ENCODE peak calls at places on chromosomes 12 and 14, in six cellular contexts. One of them, this sample, is unnamed.

GRCh38 chr12:48077111-48077510 is 28.8 kb downstream of the SENP1 start:
- DNase-seq in body of pancreas: no peak
- DNase-seq in ovary: no peak
- DNase-seq in adrenal gland: no peak
- DNase-seq in A549: no peak
- DNase-seq in erythroblast: no peak
- DNase-seq in this sample: no peak

GRCh38 chr14:24280797-24281460 is 9.5 kb upstream of the RABGGTA start:
- DNase-seq in body of pancreas: no peak
- DNase-seq in ovary: no peak
- DNase-seq in adrenal gland: no peak
- DNase-seq in A549: no peak
- DNase-seq in erythroblast: no peak
- DNase-seq in this sample: no peak

GRCh38 chr12:22312336-22312735 is 22.2 kb downstream of the ST8SIA1 start:
- DNase-seq in body of pancreas: no peak
- DNase-seq in ovary: no peak
- DNase-seq in adrenal gland: no peak
- DNase-seq in A549: peak; percentile 52
- DNase-seq in erythroblast: no peak
- DNase-seq in this sample: no peak

GRCh38 chr14:28746247-28746646 is 20.3 kb upstream of the FOXG1 start:
- DNase-seq in body of pancreas: no peak
- DNase-seq in ovary: no peak
- DNase-seq in adrenal gland: no peak
- DNase-seq in A549: no peak
- DNase-seq in erythroblast: no peak
- DNase-seq in this sample: no peak

GRCh38 chr14:104150201-104151027 is 12.0 kb downstream of the KIF26A start:
- DNase-seq in body of pancreas: peak; percentile 75
- DNase-seq in ovary: peak; percentile 66
- DNase-seq in adrenal gland: peak; percentile 40
- DNase-seq in A549: peak; percentile 40
- DNase-seq in erythroblast: peak; percentile 82
- DNase-seq in this sample: peak; percentile 76

GRCh38 chr12:130813436-130813835 is 25.6 kb downstream of the STX2 start:
- DNase-seq in body of pancreas: no peak
- DNase-seq in ovary: no peak
- DNase-seq in adrenal gland: no peak
- DNase-seq in A549: no peak
- DNase-seq in erythroblast: no peak
- DNase-seq in this sample: no peak

GRCh38 chr12:131357152-131357747 is 353.6 kb upstream of the SFSWAP start:
- DNase-seq in body of pancreas: no peak
- DNase-seq in ovary: no peak
- DNase-seq in adrenal gland: no peak
- DNase-seq in A549: no peak
- DNase-seq in erythroblast: no peak
- DNase-seq in this sample: no peak

GRCh38 chr12:115267891-115268290 is 583.9 kb upstream of the TBX3 start:
- DNase-seq in body of pancreas: no peak
- DNase-seq in ovary: no peak
- DNase-seq in adrenal gland: no peak
- DNase-seq in A549: no peak
- DNase-seq in erythroblast: no peak
- DNase-seq in this sample: no peak

GRCh38 chr12:110301065-110301806 is 20.2 kb downstream of the ATP2A2 start:
- DNase-seq in body of pancreas: no peak
- DNase-seq in ovary: no peak
- DNase-seq in adrenal gland: no peak
- DNase-seq in A549: no peak
- DNase-seq in erythroblast: no peak
- DNase-seq in this sample: no peak

GRCh38 chr12:77049767-77050353 is 15.5 kb downstream of the E2F7 start:
- DNase-seq in body of pancreas: peak; percentile 17
- DNase-seq in ovary: no peak
- DNase-seq in adrenal gland: peak; percentile 8
- DNase-seq in A549: peak; percentile 78
- DNase-seq in erythroblast: peak; percentile 66
- DNase-seq in this sample: no peak

GRCh38 chr12:18683603-18684002 is 54.2 kb downstream of the PLCZ1 start:
- DNase-seq in body of pancreas: no peak
- DNase-seq in ovary: no peak
- DNase-seq in adrenal gland: no peak
- DNase-seq in A549: no peak
- DNase-seq in erythroblast: peak; percentile 19
- DNase-seq in this sample: no peak

GRCh38 chr12:5430639-5431603 is 987 bp upstream of the NTF3 start:
- DNase-seq in body of pancreas: no peak
- DNase-seq in ovary: peak; percentile 44
- DNase-seq in adrenal gland: no peak
- DNase-seq in A549: no peak
- DNase-seq in erythroblast: no peak
- DNase-seq in this sample: no peak

GRCh38 chr14:52661314-52661713 is 34.0 kb downstream of the ERO1A start:
- DNase-seq in body of pancreas: no peak
- DNase-seq in ovary: no peak
- DNase-seq in adrenal gland: no peak
- DNase-seq in A549: no peak
- DNase-seq in erythroblast: no peak
- DNase-seq in this sample: no peak

GRCh38 chr12:91785655-91786489 is 359.8 kb downstream of the BTG1 start:
- DNase-seq in body of pancreas: no peak
- DNase-seq in ovary: no peak
- DNase-seq in adrenal gland: no peak
- DNase-seq in A549: no peak
- DNase-seq in erythroblast: no peak
- DNase-seq in this sample: no peak

GRCh38 chr12:27394676-27395075 is 51.9 kb upstream of the SMCO2 start:
- DNase-seq in body of pancreas: no peak
- DNase-seq in ovary: no peak
- DNase-seq in adrenal gland: no peak
- DNase-seq in A549: no peak
- DNase-seq in erythroblast: no peak
- DNase-seq in this sample: no peak

GRCh38 chr14:54310151-54310851 is 86.5 kb upstream of the CDKN3 start:
- DNase-seq in body of pancreas: no peak
- DNase-seq in ovary: no peak
- DNase-seq in adrenal gland: no peak
- DNase-seq in A549: no peak
- DNase-seq in erythroblast: no peak
- DNase-seq in this sample: no peak

GRCh38 chr12:131923260-131923659 is 5.8 kb upstream of the PUS1 start:
- DNase-seq in body of pancreas: no peak
- DNase-seq in ovary: no peak
- DNase-seq in adrenal gland: no peak
- DNase-seq in A549: no peak
- DNase-seq in erythroblast: no peak
- DNase-seq in this sample: no peak

GRCh38 chr12:24227550-24227949 is 278.1 kb upstream of the SOX5 start:
- DNase-seq in body of pancreas: no peak
- DNase-seq in ovary: no peak
- DNase-seq in adrenal gland: no peak
- DNase-seq in A549: no peak
- DNase-seq in erythroblast: no peak
- DNase-seq in this sample: no peak

GRCh38 chr12:69309461-69309860 is 38.7 kb upstream of the LYZ start:
- DNase-seq in body of pancreas: no peak
- DNase-seq in ovary: no peak
- DNase-seq in adrenal gland: no peak
- DNase-seq in A549: no peak
- DNase-seq in erythroblast: peak; percentile 13
- DNase-seq in this sample: no peak

GRCh38 chr12:85423947-85424346 is 143.9 kb downstream of the ALX1 start:
- DNase-seq in body of pancreas: no peak
- DNase-seq in ovary: no peak
- DNase-seq in adrenal gland: no peak
- DNase-seq in A549: no peak
- DNase-seq in erythroblast: no peak
- DNase-seq in this sample: no peak

GRCh38 chr12:85425926-85426325 is 145.9 kb downstream of the ALX1 start:
- DNase-seq in body of pancreas: no peak
- DNase-seq in ovary: no peak
- DNase-seq in adrenal gland: no peak
- DNase-seq in A549: no peak
- DNase-seq in erythroblast: no peak
- DNase-seq in this sample: no peak

GRCh38 chr12:85425349-85425612 is 145.3 kb downstream of the ALX1 start:
- DNase-seq in body of pancreas: no peak
- DNase-seq in ovary: no peak
- DNase-seq in adrenal gland: no peak
- DNase-seq in A549: no peak
- DNase-seq in erythroblast: no peak
- DNase-seq in this sample: no peak

GRCh38 chr12:85422766-85423165 is 142.7 kb downstream of the ALX1 start:
- DNase-seq in body of pancreas: no peak
- DNase-seq in ovary: no peak
- DNase-seq in adrenal gland: no peak
- DNase-seq in A549: peak; percentile 11
- DNase-seq in erythroblast: no peak
- DNase-seq in this sample: no peak

DNA sequence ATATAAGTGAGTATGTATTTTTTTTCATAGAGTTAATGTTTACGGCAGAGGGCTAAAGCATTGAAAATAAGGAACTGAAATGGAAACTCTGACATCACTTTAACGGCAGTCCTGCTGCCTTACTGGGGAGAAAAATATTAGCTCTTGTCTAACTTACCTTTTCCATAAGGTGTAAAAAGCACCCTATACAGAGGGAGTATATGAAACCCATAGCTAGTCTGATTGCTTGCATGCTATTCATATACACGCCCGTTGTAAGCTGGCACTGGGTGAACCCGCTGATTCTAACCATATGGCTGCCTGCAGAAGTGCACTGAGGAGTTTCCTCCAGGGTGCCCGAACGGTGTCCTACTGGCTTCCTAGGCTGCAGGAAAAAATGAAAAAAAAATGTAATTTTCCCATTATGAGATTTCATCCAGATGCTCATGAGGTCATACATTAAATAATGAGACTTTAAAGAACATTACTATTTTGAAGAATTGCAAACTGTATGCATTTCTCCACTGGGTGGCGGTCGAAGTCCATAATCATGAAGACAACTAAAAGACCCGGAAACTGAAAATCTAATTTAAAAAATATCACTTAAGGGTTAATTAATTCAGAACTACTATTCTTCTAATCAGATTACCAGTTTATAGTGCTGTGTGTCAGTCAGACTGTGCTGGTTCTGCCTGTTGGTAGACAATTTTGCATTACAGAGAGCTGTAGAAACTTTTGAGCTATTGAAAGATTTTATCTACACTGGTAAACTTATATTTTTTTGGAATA is 144.7 kb downstream of the ALX1 start:
- DNase-seq in body of pancreas: peak; percentile 46
- DNase-seq in ovary: no peak
- DNase-seq in adrenal gland: peak; percentile 7
- DNase-seq in A549: peak; percentile 64
- DNase-seq in erythroblast: peak; percentile 48
- DNase-seq in this sample: no peak
- TF ChIP-seq POLR2A in body of pancreas: no peak
- TF ChIP-seq POLR2A in ovary: no peak
- TF ChIP-seq POLR2A in adrenal gland: no peak
- TF ChIP-seq POLR2A in A549: no peak
- TF ChIP-seq POLR2A in erythroblast: no peak
- TF ChIP-seq POLR2A in this sample: no peak

GRCh38 chr12:108647199-108647935 is 13.7 kb upstream of the SELPLG start:
- DNase-seq in body of pancreas: no peak
- DNase-seq in ovary: no peak
- DNase-seq in adrenal gland: no peak
- DNase-seq in A549: no peak
- DNase-seq in erythroblast: no peak
- DNase-seq in this sample: no peak
- TF ChIP-seq POLR2A in body of pancreas: no peak
- TF ChIP-seq POLR2A in ovary: no peak
- TF ChIP-seq POLR2A in adrenal gland: no peak
- TF ChIP-seq POLR2A in A549: no peak
- TF ChIP-seq POLR2A in erythroblast: no peak
- TF ChIP-seq POLR2A in this sample: no peak

GRCh38 chr14:35695072-35695471 is 114.0 kb downstream of the RALGAPA1 start:
- DNase-seq in body of pancreas: no peak
- DNase-seq in ovary: no peak
- DNase-seq in adrenal gland: no peak
- DNase-seq in A549: no peak
- DNase-seq in erythroblast: no peak
- DNase-seq in this sample: no peak
- TF ChIP-seq POLR2A in body of pancreas: no peak
- TF ChIP-seq POLR2A in ovary: no peak
- TF ChIP-seq POLR2A in adrenal gland: no peak
- TF ChIP-seq POLR2A in A549: no peak
- TF ChIP-seq POLR2A in erythroblast: no peak
- TF ChIP-seq POLR2A in this sample: no peak

DNA sequence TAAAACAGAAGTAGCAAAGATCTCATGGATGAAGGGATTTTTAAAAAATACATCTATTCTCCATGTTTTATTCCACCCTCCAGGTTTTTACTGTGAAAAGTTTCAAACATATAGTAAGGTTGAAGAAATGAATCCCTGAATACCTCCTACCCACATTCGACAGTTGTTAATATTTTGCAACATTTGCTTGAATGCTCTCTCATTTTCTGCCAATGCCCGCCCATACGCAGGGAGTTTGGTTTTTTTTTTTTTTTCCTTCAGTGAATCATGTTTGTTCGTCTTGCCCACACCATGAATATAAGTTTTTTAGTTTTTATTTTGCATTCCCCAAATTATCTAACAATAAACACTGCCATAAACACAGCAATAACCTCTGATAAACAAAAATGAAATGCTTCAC is 82.9 kb downstream of the MAP1LC3B2 start:
- DNase-seq in body of pancreas: no peak
- DNase-seq in ovary: no peak
- DNase-seq in adrenal gland: no peak
- DNase-seq in A549: no peak
- DNase-seq in erythroblast: no peak
- DNase-seq in this sample: no peak
- TF ChIP-seq POLR2A in body of pancreas: no peak
- TF ChIP-seq POLR2A in ovary: no peak
- TF ChIP-seq POLR2A in adrenal gland: no peak
- TF ChIP-seq POLR2A in A549: no peak
- TF ChIP-seq POLR2A in erythroblast: no peak
- TF ChIP-seq POLR2A in this sample: no peak

DNA sequence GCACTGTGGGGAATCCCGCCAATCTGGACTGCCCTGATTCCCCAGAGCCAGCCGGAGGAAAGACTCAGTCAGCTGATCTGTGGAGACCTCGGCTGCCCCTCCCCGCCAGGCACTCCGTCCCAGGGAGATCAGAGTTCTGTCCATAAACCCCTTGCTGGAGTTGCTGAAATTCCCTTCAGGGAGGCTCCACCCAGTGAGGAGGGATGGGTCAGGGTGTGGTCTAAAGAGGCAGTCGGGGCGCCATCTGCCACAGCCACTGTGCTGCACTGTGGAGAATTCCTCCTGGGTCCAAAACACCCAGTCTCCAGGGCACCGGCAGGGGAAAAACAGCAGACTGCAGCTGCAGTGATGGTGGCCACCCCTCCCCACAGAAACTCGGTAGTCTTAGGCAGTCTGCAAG is 1922.3 kb upstream of the FLRT2 start:
- DNase-seq in body of pancreas: no peak
- DNase-seq in ovary: no peak
- DNase-seq in adrenal gland: no peak
- DNase-seq in A549: no peak
- DNase-seq in erythroblast: no peak
- DNase-seq in this sample: no peak
- TF ChIP-seq POLR2A in body of pancreas: no peak
- TF ChIP-seq POLR2A in ovary: no peak
- TF ChIP-seq POLR2A in adrenal gland: no peak
- TF ChIP-seq POLR2A in A549: no peak
- TF ChIP-seq POLR2A in erythroblast: no peak
- TF ChIP-seq POLR2A in this sample: no peak

GRCh38 chr12:66169221-66170170 is at the start of gene TMBIM4:
- DNase-seq in body of pancreas: peak; percentile 83
- DNase-seq in ovary: peak; percentile 89
- DNase-seq in adrenal gland: peak; percentile 91
- DNase-seq in A549: peak; percentile 97
- DNase-seq in erythroblast: peak; percentile 93
- DNase-seq in this sample: peak; percentile 87
- TF ChIP-seq POLR2A in body of pancreas: peak; percentile 91
- TF ChIP-seq POLR2A in ovary: peak; percentile 78
- TF ChIP-seq POLR2A in adrenal gland: peak; percentile 36
- TF ChIP-seq POLR2A in A549: peak; percentile 83
- TF ChIP-seq POLR2A in erythroblast: peak; percentile 93
- TF ChIP-seq POLR2A in this sample: peak; percentile 64

This sample was measured in H54.